ENCODE peak calls at places on chromosome 9, in four cellular contexts. U, G, S and T are unnamed samples.

GRCh38 chr9:16202913-16203734 is 650.3 kb downstream of the CCDC171 start:
- DNase-seq in U (no peak), S (no peak), G (no peak), T (no peak)

GRCh38 chr9:35035851-35036701 is 36.3 kb downstream of the VCP start:
- DNase-seq in U (no peak), S (no peak), G (peak; percentile 63), T (no peak)

GRCh38 chr9:35771524-35771923 is 17.4 kb upstream of the MSMP start:
- DNase-seq in U (no peak), S (no peak), G (no peak), T (no peak)

GRCh38 chr9:89309608-89310485 is 1.1 kb upstream of the CKS2 start:
- DNase-seq in S (no peak), U (no peak), G (no peak), T (no peak)

GRCh38 chr9:133477992-133478850 is 678 bp downstream of the SLC2A6 start:
- DNase-seq in U (no peak), S (peak; percentile 45), G (peak; percentile 65), T (peak; percentile 63)

GRCh38 chr9:122445155-122445749 is 32.5 kb downstream of the OR1J1 start:
- DNase-seq in U (no peak), G (no peak), S (no peak), T (no peak)

GRCh38 chr9:137813167-137813566 is 64.4 kb upstream of the CACNA1B start:
- DNase-seq in S (no peak), U (no peak), G (no peak), T (no peak)

GRCh38 chr9:127989094-127989493 is 8.3 kb upstream of the EEIG1 start:
- DNase-seq in G (no peak), U (no peak), S (no peak), T (no peak)

GRCh38 chr9:36151306-36152210 is 15.0 kb downstream of the GLIPR2 start:
- DNase-seq in S (no peak), U (peak; percentile 72), G (peak; percentile 69), T (peak; percentile 72)

GRCh38 chr9:82021198-82021597 is 32.6 kb downstream of the SPATA31D1 start:
- DNase-seq in S (no peak), G (no peak), U (no peak), T (no peak)

GRCh38 chr9:34127035-34127948 is 794 bp upstream of the DCAF12 start:
- DNase-seq in U (no peak), S (no peak), G (no peak), T (no peak)

GRCh38 chr9:118459832-118460425 is 755.7 kb downstream of the TLR4 start:
- DNase-seq in U (no peak), G (no peak), S (no peak), T (no peak)

GRCh38 chr9:100914266-100914665 is 114.3 kb upstream of the PLPPR1 start:
- DNase-seq in G (no peak), U (no peak), S (no peak), T (no peak)

GRCh38 chr9:126581893-126582292 is 31.8 kb upstream of the LMX1B start:
- DNase-seq in G (no peak), U (no peak), S (no peak), T (no peak)

GRCh38 chr9:25177858-25178257 is 500.4 kb downstream of the TUSC1 start:
- DNase-seq in S (no peak), G (no peak), U (no peak), T (no peak)